ENCODE peak calls at places on chromosomes 11 and 22, in six cellular contexts. E is left kidney, P is fibroblast of pulmonary artery, L is RWPE1, B is pons, W is fibroblast of mammary gland. Y is an unnamed sample.
A peak's percentile ranks its signal among the peaks of the same experiment; 100 is the strongest.

GRCh38 chr11:35033011-35033410 is 106.0 kb upstream of the CD44 start:
- DNase-seq in E (no peak), B (no peak), P (no peak), W (no peak), L (no peak), Y (no peak)

GRCh38 chr22:44590291-44590690 is 92.3 kb upstream of the RTL6 start:
- DNase-seq in B (no peak), L (no peak), W (no peak), E (no peak), P (no peak), Y (no peak)

GRCh38 chr11:82807646-82808045 is 74.0 kb upstream of the FAM181B start:
- DNase-seq in W (no peak), E (no peak), L (no peak), B (no peak), P (no peak), Y (no peak)

GRCh38 chr11:10302294-10302743 is 2.6 kb upstream of the ADM start:
- DNase-seq in W (no peak), P (no peak), L (peak; percentile 13), E (no peak), B (no peak), Y (no peak)

GRCh38 chr11:36750349-36750748 is 152.3 kb upstream of the RAG2 start:
- DNase-seq in L (no peak), E (no peak), B (no peak), W (peak; percentile 6), P (no peak), Y (no peak)

GRCh38 chr11:123365955-123366354 is 64.1 kb upstream of the GRAMD1B start:
- DNase-seq in E (no peak), B (no peak), L (no peak), P (no peak), W (no peak), Y (no peak)

GRCh38 chr11:66920978-66921784 is 37.0 kb downstream of the PC start:
- DNase-seq in B (no peak), L (no peak), W (no peak), E (peak; percentile 47), P (no peak), Y (no peak)

GRCh38 chr11:32099516-32099915 is 8.6 kb downstream of the RCN1 start:
- DNase-seq in E (no peak), L (no peak), W (no peak), P (no peak), B (no peak), Y (no peak)

GRCh38 chr11:6650980-6651379 is 4.6 kb downstream of the DCHS1 start:
- DNase-seq in L (no peak), W (peak; percentile 57), P (no peak), B (no peak), E (no peak), Y (no peak)

GRCh38 chr11:46346886-46347636 is at the start of gene DGKZ:
- DNase-seq in B (peak; percentile 73), P (peak; percentile 81), E (peak; percentile 92), L (peak; percentile 94), W (peak; percentile 68), Y (peak; percentile 90)

GRCh38 chr22:38136607-38137006 is 26.1 kb upstream of the BAIAP2L2 start:
- DNase-seq in E (no peak), B (no peak), W (peak; percentile 51), P (peak; percentile 12), L (no peak), Y (no peak)

GRCh38 chr11:44327730-44328691 is 18.1 kb upstream of the ALX4 start:
- DNase-seq in B (no peak), P (no peak), L (no peak), W (no peak), E (peak; percentile 90), Y (no peak)

GRCh38 chr11:10722307-10722706 is 28.7 kb upstream of the CTR9 start:
- DNase-seq in P (no peak), B (no peak), L (no peak), E (no peak), W (no peak), Y (no peak)

GRCh38 chr11:47858169-47858543 is 10.0 kb upstream of the NUP160 start:
- DNase-seq in B (no peak), P (peak; percentile 69), E (no peak), W (peak; percentile 83), L (peak; percentile 48), Y (no peak)

GRCh38 chr22:45290410-45290936 is 5.7 kb downstream of the UPK3A start:
- DNase-seq in W (peak; percentile 73), B (no peak), L (no peak), P (peak; percentile 25), E (peak; percentile 88), Y (peak; percentile 38)

GRCh38 chr11:118153976-118154375 is 1.4 kb upstream of the SCN4B start:
- DNase-seq in B (no peak), P (no peak), W (no peak), E (no peak), L (no peak), Y (no peak)

GRCh38 chr22:40249286-40249685 is 71.6 kb downstream of the TNRC6B start:
- DNase-seq in P (no peak), L (no peak), B (peak; percentile 52), E (no peak), W (no peak), Y (no peak)

GRCh38 chr11:76769645-76770586 is 13.2 kb upstream of the TSKU start:
- DNase-seq in L (peak; percentile 41), E (no peak), W (peak; percentile 47), B (no peak), P (peak; percentile 31), Y (peak; percentile 91)

GRCh38 chr11:112734207-112734606 is 227.0 kb upstream of the NCAM1 start:
- DNase-seq in B (no peak), W (peak; percentile 10), E (peak; percentile 93), L (peak; percentile 24), P (peak; percentile 56), Y (no peak)

GRCh38 chr11:43504316-43504950 is 145.7 kb downstream of the TTC17 start:
- DNase-seq in B (no peak), P (peak; percentile 26), E (peak; percentile 59), L (peak; percentile 51), W (peak; percentile 35), Y (no peak)

GRCh38 chr22:36936362-36937116 is 23.1 kb downstream of the CSF2RB start:
- DNase-seq in L (no peak), B (peak; percentile 37), E (no peak), P (no peak), W (no peak), Y (no peak)

GRCh38 chr11:113553235-113553634 is 78.0 kb upstream of the DRD2 start:
- DNase-seq in E (no peak), L (peak; percentile 71), W (peak; percentile 90), P (peak; percentile 89), B (no peak), Y (no peak)

GRCh38 chr11:1508491-1508891 is 21.9 kb upstream of the MOB2 start:
- DNase-seq in W (no peak), L (no peak), P (no peak), B (no peak), E (no peak), Y (no peak)

GRCh38 chr11:128289048-128289447 is 298.3 kb downstream of the ETS1 start:
- DNase-seq in W (no peak), L (no peak), E (no peak), B (peak; percentile 12), P (no peak), Y (no peak)

GRCh38 chr11:62665630-62666258 is 632 bp downstream of the CSKMT start:
- DNase-seq in L (peak; percentile 46), B (peak; percentile 25), P (peak; percentile 78), W (peak; percentile 59), E (peak; percentile 87), Y (peak; percentile 54)

GRCh38 chr22:45036154-45036553 is 26.3 kb upstream of the PHF21B start:
- DNase-seq in B (peak; percentile 23), P (peak; percentile 11), W (peak; percentile 45), E (no peak), L (no peak), Y (no peak)

GRCh38 chr11:106333678-106334077 is 256.2 kb downstream of the AASDHPPT start:
- DNase-seq in L (no peak), P (no peak), B (no peak), W (no peak), E (no peak), Y (no peak)

GRCh38 chr22:49525776-49526535 is 301.7 kb downstream of the BRD1 start:
- DNase-seq in E (no peak), P (no peak), W (no peak), L (no peak), B (peak; percentile 17), Y (no peak)

GRCh38 chr11:19559746-19560145 is 152.9 kb upstream of the NAV2 start:
- DNase-seq in P (no peak), W (no peak), B (no peak), L (no peak), E (peak; percentile 44), Y (no peak)

GRCh38 chr22:40958329-40958728 is 7.2 kb downstream of the RBX1 start:
- DNase-seq in E (no peak), P (no peak), B (no peak), L (no peak), W (no peak), Y (no peak)

GRCh38 chr11:93838967-93839366 is 11.5 kb downstream of the VSTM5 start:
- DNase-seq in E (no peak), L (no peak), P (no peak), W (no peak), B (no peak), Y (no peak)

GRCh38 chr11:127182586-127183203 is 182.1 kb upstream of the KIRREL3 start:
- DNase-seq in E (peak; percentile 4), P (no peak), L (no peak), B (no peak), W (no peak), Y (no peak)

GRCh38 chr11:82823635-82824614 is 76.3 kb downstream of the PRCP start:
- DNase-seq in L (no peak), E (no peak), P (no peak), B (peak; percentile 82), W (no peak), Y (no peak)

GRCh38 chr22:40250608-40251007 is 72.9 kb downstream of the TNRC6B start:
- DNase-seq in W (no peak), P (no peak), B (no peak), L (no peak), E (no peak), Y (no peak)

GRCh38 chr11:87778341-87778740 is 396.9 kb downstream of the RAB38 start:
- DNase-seq in L (no peak), P (no peak), B (peak; percentile 87), W (no peak), E (no peak), Y (no peak)

GRCh38 chr11:71098776-71099175 is 153.6 kb downstream of the SHANK2 start:
- DNase-seq in L (no peak), B (no peak), P (no peak), E (no peak), W (no peak), Y (no peak)

GRCh38 chr11:96309643-96310017 is 33.4 kb downstream of the MAML2 start:
- DNase-seq in L (no peak), P (no peak), W (no peak), B (no peak), E (no peak), Y (no peak)

GRCh38 chr11:116255234-116255953 is 517.4 kb downstream of the BUD13 start:
- DNase-seq in B (no peak), L (no peak), P (no peak), W (no peak), E (no peak), Y (no peak)

GRCh38 chr11:40292636-40293585 is 1166.5 kb downstream of the LRRC4C start:
- DNase-seq in E (peak; percentile 56), P (peak; percentile 13), B (peak; percentile 55), W (no peak), L (peak; percentile 10), Y (no peak)

Y was measured in transverse colon.